ENCODE peak calls at places on chromosomes 2 and 18, in six cellular contexts. Q is Karpas-422; M is activated naive CD4-positive, alpha-beta T cell; N is naive B cell; E is sigmoid colon; L is T follicular helper cell. P is an unnamed sample.

GRCh38 chr2:207330912-207331311 is 165.2 kb upstream of the KLF7 start:
- DNase-seq in Q (peak), L (no peak), M (no peak), N (no peak), E (no peak), P (no peak)

GRCh38 chr2:178484245-178485041 is 4.2 kb downstream of the PLEKHA3 start:
- DNase-seq in M (no peak), E (peak), N (no peak), Q (no peak), L (no peak), P (no peak)

GRCh38 chr2:191303349-191304005 is 58.3 kb downstream of the MYO1B start:
- DNase-seq in N (no peak), E (no peak), M (no peak), Q (no peak), L (no peak), P (no peak)

GRCh38 chr2:221517362-221518121 is 54.6 kb downstream of the EPHA4 start:
- DNase-seq in M (peak), N (peak), Q (no peak), E (no peak), L (peak), P (peak)

GRCh38 chr2:71456617-71457016 is 3.3 kb downstream of the DYSF start:
- DNase-seq in E (no peak), M (no peak), L (no peak), Q (no peak), N (no peak), P (no peak)

GRCh38 chr2:96574364-96574763 is 37.8 kb downstream of the ARID5A start:
- DNase-seq in M (no peak), L (no peak), N (no peak), E (no peak), Q (no peak), P (no peak)

GRCh38 chr18:8699948-8700347 is 5.4 kb upstream of the MTCL1 start:
- DNase-seq in L (no peak), Q (no peak), M (no peak), N (no peak), E (no peak), P (no peak)

GRCh38 chr2:63871864-63872263 is 30.2 kb downstream of the UGP2 start:
- DNase-seq in M (no peak), Q (no peak), L (no peak), E (no peak), N (no peak), P (no peak)

GRCh38 chr2:12421061-12421460 is 295.7 kb upstream of the TRIB2 start:
- DNase-seq in L (no peak), M (no peak), E (no peak), N (no peak), Q (no peak), P (no peak)

GRCh38 chr2:41993086-41993812 is 54.6 kb upstream of the PKDCC start:
- DNase-seq in E (no peak), N (no peak), M (no peak), L (no peak), Q (no peak), P (no peak)

GRCh38 chr2:219000569-219000960 is 7.3 kb upstream of the CRYBA2 start:
- DNase-seq in E (no peak), M (no peak), N (no peak), L (no peak), Q (no peak), P (no peak)

GRCh38 chr2:170823800-170824153 is 7.1 kb downstream of the GAD1 start:
- DNase-seq in Q (no peak), L (no peak), M (no peak), N (no peak), E (no peak), P (no peak)

GRCh38 chr2:30127016-30127893 is 19.6 kb upstream of the YPEL5 start:
- DNase-seq in M (no peak), N (no peak), L (no peak), Q (no peak), E (no peak), P (no peak)

GRCh38 chr2:53818854-53819435 is 32.1 kb downstream of the ERLEC1 start:
- DNase-seq in M (no peak), Q (no peak), L (no peak), N (no peak), E (no peak), P (no peak)

GRCh38 chr18:75208055-75208835 is 694 bp downstream of the PTGR3 start:
- DNase-seq in E (peak), L (peak), Q (peak), M (peak), N (peak), P (peak)

GRCh38 chr2:240962371-240963064 is 35.9 kb upstream of the SNED1 start:
- DNase-seq in L (no peak), Q (no peak), M (no peak), E (peak), N (no peak), P (no peak)

GRCh38 chr2:204234879-204235278 is 298.3 kb downstream of the ICOS start:
- DNase-seq in Q (no peak), L (no peak), E (no peak), M (no peak), N (no peak), P (no peak)

GRCh38 chr2:229815858-229816257 is 101.5 kb upstream of the DNER start:
- DNase-seq in M (no peak), Q (no peak), N (no peak), E (no peak), L (no peak), P (no peak)

GRCh38 chr2:220473611-220474010 is 846.2 kb downstream of the SLC4A3 start:
- DNase-seq in M (no peak), E (no peak), N (no peak), Q (no peak), L (no peak), P (no peak)

GRCh38 chr2:119681196-119681867 is 2.3 kb downstream of the TMEM177 start:
- DNase-seq in N (no peak), Q (no peak), L (no peak), E (no peak), M (no peak), P (no peak)

GRCh38 chr2:31586230-31586629 is 5.5 kb upstream of the SRD5A2 start:
- DNase-seq in L (no peak), N (no peak), Q (no peak), E (no peak), M (no peak), P (no peak)

GRCh38 chr2:226643550-226644275 is 155.9 kb downstream of the IRS1 start:
- DNase-seq in M (no peak), L (no peak), Q (no peak), N (no peak), E (no peak), P (no peak)

GRCh38 chr2:229313591-229313990 is 42.5 kb upstream of the PID1 start:
- DNase-seq in N (no peak), M (no peak), E (no peak), L (no peak), Q (no peak), P (no peak)

GRCh38 chr2:84776011-84776410 is 104.9 kb downstream of the TRABD2A start:
- DNase-seq in E (no peak), M (no peak), Q (no peak), N (no peak), L (no peak), P (no peak)

GRCh38 chr18:74589820-74590219 is 7.8 kb upstream of the ZNF407 start:
- DNase-seq in M (no peak), Q (no peak), N (no peak), L (no peak), E (no peak), P (no peak)

GRCh38 chr18:9898792-9899549 is 13.2 kb downstream of the TXNDC2 start:
- DNase-seq in Q (no peak), N (no peak), L (no peak), M (no peak), E (no peak), P (no peak)

GRCh38 chr2:135863231-135863630 is 13.0 kb downstream of the MCM6 start:
- DNase-seq in Q (no peak), L (no peak), M (no peak), N (no peak), E (no peak), P (no peak)

GRCh38 chr2:30713698-30714097 is 93.5 kb downstream of the CAPN13 start:
- DNase-seq in M (no peak), Q (no peak), E (peak), L (no peak), N (no peak), P (no peak)

GRCh38 chr2:71935291-71935848 is 212.3 kb downstream of the CYP26B1 start:
- DNase-seq in E (peak), L (no peak), M (no peak), N (no peak), Q (no peak), P (no peak)

GRCh38 chr2:161358838-161359237 is 50.6 kb downstream of the PSMD14 start:
- DNase-seq in E (no peak), M (no peak), L (no peak), Q (no peak), N (no peak), P (no peak)

GRCh38 chr2:121400206-121400605 is 115.2 kb upstream of the TFCP2L1 start:
- DNase-seq in N (no peak), L (no peak), E (no peak), Q (no peak), M (no peak), P (no peak)

GRCh38 chr2:173388795-173389194 is 34.1 kb downstream of the CDCA7 start:
- DNase-seq in N (no peak), Q (no peak), L (no peak), M (no peak), E (no peak), P (no peak)

GRCh38 chr18:12328179-12328823 is 20.3 kb downstream of the TUBB6 start:
- DNase-seq in L (no peak), N (no peak), E (peak), Q (peak), M (no peak), P (no peak)

GRCh38 chr2:200408428-200409311 is 101.2 kb downstream of the KCTD18 start:
- DNase-seq in N (no peak), M (no peak), L (no peak), E (no peak), Q (no peak), P (no peak)